ENCODE peak calls at places on chromosomes 13 and 19, in six cellular contexts. One of them, this sample, is unnamed. For H3K27me3, the result is how much of the 10 kb centered on the place peaks cover.

GRCh38 chr13:61202042-61202441 is 213.6 kb downstream of the PCDH20 start:
- DNase-seq in heart left ventricle: no peak
- DNase-seq in SJSA1: no peak
- DNase-seq in AG04450: no peak
- DNase-seq in pancreas: no peak
- DNase-seq in brain microvascular endothelial cell: no peak
- DNase-seq in this sample: no peak

GRCh38 chr13:27080018-27080948 is 91.3 kb downstream of the USP12 start:
- DNase-seq in AG04450: no peak
- DNase-seq in SJSA1: no peak
- DNase-seq in brain microvascular endothelial cell: no peak
- DNase-seq in pancreas: no peak
- DNase-seq in heart left ventricle: no peak
- DNase-seq in this sample: no peak

GRCh38 chr13:49046534-49046933 is 70.8 kb downstream of the FNDC3A start:
- DNase-seq in heart left ventricle: no peak
- DNase-seq in pancreas: no peak
- DNase-seq in brain microvascular endothelial cell: no peak
- DNase-seq in SJSA1: no peak
- DNase-seq in AG04450: no peak
- DNase-seq in this sample: no peak

GRCh38 chr13:100176781-100177389 is 88.0 kb downstream of the PCCA start:
- DNase-seq in pancreas: no peak
- DNase-seq in heart left ventricle: no peak
- DNase-seq in SJSA1: no peak
- DNase-seq in brain microvascular endothelial cell: peak
- DNase-seq in AG04450: peak
- DNase-seq in this sample: no peak

GRCh38 chr13:45538382-45538781 is 73.6 kb downstream of the COG3 start:
- DNase-seq in pancreas: no peak
- DNase-seq in SJSA1: no peak
- DNase-seq in AG04450: no peak
- DNase-seq in heart left ventricle: no peak
- DNase-seq in brain microvascular endothelial cell: no peak
- DNase-seq in this sample: no peak

GRCh38 chr13:36966404-36966803 is 32.7 kb downstream of the ALG5 start:
- DNase-seq in AG04450: no peak
- DNase-seq in brain microvascular endothelial cell: no peak
- DNase-seq in SJSA1: no peak
- DNase-seq in pancreas: no peak
- DNase-seq in heart left ventricle: no peak
- DNase-seq in this sample: no peak

GRCh38 chr13:75694742-75695141 is 58.6 kb downstream of the LMO7 start:
- DNase-seq in pancreas: no peak
- DNase-seq in heart left ventricle: no peak
- DNase-seq in brain microvascular endothelial cell: no peak
- DNase-seq in SJSA1: no peak
- DNase-seq in AG04450: no peak
- DNase-seq in this sample: no peak

GRCh38 chr19:46460981-46461380 is 10.4 kb downstream of the PNMA8A start:
- DNase-seq in SJSA1: no peak
- DNase-seq in pancreas: no peak
- DNase-seq in brain microvascular endothelial cell: no peak
- DNase-seq in heart left ventricle: no peak
- DNase-seq in AG04450: no peak
- DNase-seq in this sample: no peak

GRCh38 chr19:12825259-12826131 is 8.9 kb downstream of the RTBDN start:
- DNase-seq in SJSA1: no peak
- DNase-seq in AG04450: no peak
- DNase-seq in brain microvascular endothelial cell: no peak
- DNase-seq in heart left ventricle: no peak
- DNase-seq in pancreas: peak
- DNase-seq in this sample: no peak

GRCh38 chr19:51002101-51002532 is 713 bp upstream of the KLK8 start:
- DNase-seq in brain microvascular endothelial cell: no peak
- DNase-seq in pancreas: no peak
- DNase-seq in SJSA1: no peak
- DNase-seq in AG04450: no peak
- DNase-seq in heart left ventricle: no peak
- DNase-seq in this sample: no peak

GRCh38 chr13:44698076-44698475 is 121.9 kb upstream of the TSC22D1 start:
- DNase-seq in heart left ventricle: no peak
- DNase-seq in brain microvascular endothelial cell: no peak
- DNase-seq in SJSA1: no peak
- DNase-seq in pancreas: no peak
- DNase-seq in AG04450: no peak
- DNase-seq in this sample: no peak

GRCh38 chr13:20175907-20176652 is 15.2 kb upstream of the GJA3 start:
- DNase-seq in pancreas: no peak
- DNase-seq in heart left ventricle: no peak
- DNase-seq in SJSA1: no peak
- DNase-seq in brain microvascular endothelial cell: no peak
- DNase-seq in AG04450: no peak
- DNase-seq in this sample: no peak

GRCh38 chr13:106061781-106062180 is 473.7 kb downstream of the EFNB2 start:
- DNase-seq in pancreas: no peak
- DNase-seq in brain microvascular endothelial cell: no peak
- DNase-seq in AG04450: no peak
- DNase-seq in SJSA1: no peak
- DNase-seq in heart left ventricle: no peak
- DNase-seq in this sample: no peak

GRCh38 chr13:59494560-59494970 is 669.2 kb downstream of the DIAPH3 start:
- DNase-seq in pancreas: no peak
- DNase-seq in AG04450: peak
- DNase-seq in SJSA1: no peak
- DNase-seq in brain microvascular endothelial cell: peak
- DNase-seq in heart left ventricle: peak
- DNase-seq in this sample: peak

GRCh38 chr19:49506575-49507105 is 5.8 kb upstream of the FCGRT start:
- DNase-seq in SJSA1: no peak
- DNase-seq in AG04450: no peak
- DNase-seq in pancreas: peak
- DNase-seq in heart left ventricle: no peak
- DNase-seq in brain microvascular endothelial cell: no peak
- DNase-seq in this sample: no peak

GRCh38 chr13:30129411-30129810 is 177.9 kb downstream of the KATNAL1 start:
- DNase-seq in SJSA1: no peak
- DNase-seq in brain microvascular endothelial cell: no peak
- DNase-seq in pancreas: no peak
- DNase-seq in heart left ventricle: no peak
- DNase-seq in AG04450: no peak
- DNase-seq in this sample: no peak

GRCh38 chr13:69793803-69794453 is 313.7 kb upstream of the ATXN8OS start:
- DNase-seq in pancreas: no peak
- DNase-seq in heart left ventricle: no peak
- DNase-seq in SJSA1: no peak
- DNase-seq in AG04450: no peak
- DNase-seq in brain microvascular endothelial cell: no peak
- DNase-seq in this sample: no peak

GRCh38 chr19:55385749-55386514 is at the start of gene RPL28:
- DNase-seq in pancreas: peak
- DNase-seq in AG04450: peak
- DNase-seq in brain microvascular endothelial cell: peak
- DNase-seq in heart left ventricle: peak
- DNase-seq in SJSA1: peak
- DNase-seq in this sample: peak

GRCh38 chr13:73717632-73718031 is 416.6 kb downstream of the KLF12 start:
- DNase-seq in pancreas: no peak
- DNase-seq in heart left ventricle: no peak
- DNase-seq in brain microvascular endothelial cell: peak
- DNase-seq in AG04450: no peak
- DNase-seq in SJSA1: no peak
- DNase-seq in this sample: no peak

GRCh38 chr19:45499196-45500180 is 1.2 kb downstream of the PPM1N start:
- DNase-seq in brain microvascular endothelial cell: no peak
- DNase-seq in AG04450: no peak
- DNase-seq in pancreas: peak
- DNase-seq in heart left ventricle: no peak
- DNase-seq in SJSA1: no peak
- DNase-seq in this sample: no peak

GRCh38 chr19:46481187-46481586 is 9.8 kb upstream of the PNMA8A start:
- DNase-seq in heart left ventricle: no peak
- DNase-seq in SJSA1: no peak
- DNase-seq in pancreas: no peak
- DNase-seq in brain microvascular endothelial cell: no peak
- DNase-seq in AG04450: no peak
- DNase-seq in this sample: no peak

GRCh38 chr13:34086281-34086680 is 268.3 kb downstream of the RFC3 start:
- DNase-seq in AG04450: no peak
- DNase-seq in SJSA1: no peak
- DNase-seq in brain microvascular endothelial cell: no peak
- DNase-seq in pancreas: no peak
- DNase-seq in heart left ventricle: no peak
- DNase-seq in this sample: no peak

GRCh38 chr13:99218969-99219368 is 18.3 kb downstream of the UBAC2 start:
- DNase-seq in AG04450: no peak
- DNase-seq in SJSA1: peak
- DNase-seq in heart left ventricle: no peak
- DNase-seq in brain microvascular endothelial cell: no peak
- DNase-seq in pancreas: no peak
- DNase-seq in this sample: no peak

GRCh38 chr19:21098291-21098690 is 16.3 kb downstream of the ZNF714 start:
- DNase-seq in heart left ventricle: no peak
- DNase-seq in brain microvascular endothelial cell: no peak
- DNase-seq in SJSA1: no peak
- DNase-seq in pancreas: no peak
- DNase-seq in AG04450: no peak
- DNase-seq in this sample: no peak

GRCh38 chr13:62483774-62484173 is 1068.1 kb upstream of the PCDH20 start:
- DNase-seq in SJSA1: no peak
- DNase-seq in pancreas: no peak
- DNase-seq in AG04450: no peak
- DNase-seq in brain microvascular endothelial cell: no peak
- DNase-seq in heart left ventricle: no peak
- DNase-seq in this sample: no peak

GRCh38 chr19:7916137-7916907 is 1.7 kb downstream of the TGFBR3L start:
- DNase-seq in SJSA1: no peak
- DNase-seq in heart left ventricle: no peak
- DNase-seq in brain microvascular endothelial cell: no peak
- DNase-seq in pancreas: peak
- DNase-seq in AG04450: no peak
- DNase-seq in this sample: no peak

GRCh38 chr13:91193358-91193757 is 154.1 kb upstream of the MIR17HG start:
- DNase-seq in AG04450: no peak
- DNase-seq in SJSA1: no peak
- DNase-seq in pancreas: no peak
- DNase-seq in heart left ventricle: no peak
- DNase-seq in brain microvascular endothelial cell: no peak
- DNase-seq in this sample: no peak

GRCh38 chr13:56735537-56735942 is 405.2 kb upstream of the PRR20A start:
- DNase-seq in heart left ventricle: no peak
- DNase-seq in brain microvascular endothelial cell: no peak
- DNase-seq in pancreas: no peak
- DNase-seq in AG04450: no peak
- DNase-seq in SJSA1: no peak
- DNase-seq in this sample: no peak
- H3K4me3 ChIP-seq in heart left ventricle: no peak
- H3K4me3 ChIP-seq in brain microvascular endothelial cell: no peak
- H3K4me3 ChIP-seq in pancreas: no peak
- H3K4me3 ChIP-seq in AG04450: no peak
- H3K4me3 ChIP-seq in SJSA1: no peak
- H3K4me3 ChIP-seq in this sample: no peak

GRCh38 chr13:77328819-77329132 is 1.9 kb upstream of the MYCBP2 start:
- DNase-seq in pancreas: no peak
- DNase-seq in SJSA1: no peak
- DNase-seq in heart left ventricle: peak
- DNase-seq in brain microvascular endothelial cell: no peak
- DNase-seq in AG04450: no peak
- DNase-seq in this sample: no peak
- H3K27me3 ChIP-seq in pancreas: under half
- H3K27me3 ChIP-seq in SJSA1: under half
- H3K27me3 ChIP-seq in heart left ventricle: under half
- H3K27me3 ChIP-seq in brain microvascular endothelial cell: under half
- H3K27me3 ChIP-seq in AG04450: under half
- H3K27me3 ChIP-seq in this sample: under half

DNA sequence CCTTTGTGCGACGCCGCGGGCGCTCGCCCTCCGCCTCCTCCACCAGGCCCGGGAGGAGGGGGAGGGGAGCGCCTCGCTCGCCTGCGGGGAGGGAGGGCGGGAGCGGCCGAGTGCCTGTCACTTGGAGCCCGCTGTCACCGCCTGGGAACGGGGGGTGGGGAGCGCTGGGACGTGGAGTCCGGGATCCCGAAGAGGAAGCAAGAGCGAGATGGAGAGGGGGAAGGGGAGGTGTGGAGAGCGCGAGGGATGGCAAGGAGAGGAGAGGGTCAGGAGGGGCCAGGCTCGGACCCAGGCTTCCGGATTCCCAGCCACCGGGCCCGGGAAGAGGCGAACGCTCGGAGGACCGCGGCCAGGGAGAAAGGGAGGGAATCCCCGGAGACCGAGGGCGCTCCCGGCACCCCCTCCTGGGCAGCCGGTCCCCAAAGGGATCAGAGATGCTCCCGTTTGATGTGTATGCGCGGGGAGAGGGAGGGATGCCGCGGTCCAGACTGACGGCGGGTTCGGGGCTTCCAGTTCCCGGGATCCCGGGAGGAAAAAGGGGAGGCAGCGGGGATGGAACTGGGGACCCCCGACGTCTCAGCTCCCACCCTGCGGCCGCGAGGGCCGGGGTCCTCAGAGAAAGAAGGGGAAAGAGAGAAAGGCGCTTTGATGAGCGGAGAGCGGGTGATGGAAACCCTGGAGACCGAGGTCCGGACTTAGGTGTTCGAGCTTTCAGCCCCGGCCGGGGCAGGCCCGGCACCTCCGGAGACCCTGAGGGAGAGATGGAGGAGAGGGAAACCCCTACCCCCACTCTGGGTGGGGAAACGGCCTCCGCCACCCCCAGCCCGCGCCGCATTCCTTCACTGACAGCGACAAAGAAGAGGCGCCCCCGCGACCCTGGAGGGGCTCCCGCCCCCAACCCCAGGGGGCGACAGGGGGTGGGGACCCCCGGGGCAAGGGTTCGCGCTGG is 4.7 kb upstream of the DPF1 start:
- DNase-seq in pancreas: peak
- DNase-seq in heart left ventricle: peak
- DNase-seq in brain microvascular endothelial cell: no peak
- DNase-seq in AG04450: no peak
- DNase-seq in SJSA1: no peak
- DNase-seq in this sample: no peak
- H3K4me3 ChIP-seq in pancreas: peak
- H3K4me3 ChIP-seq in heart left ventricle: peak
- H3K4me3 ChIP-seq in brain microvascular endothelial cell: peak
- H3K4me3 ChIP-seq in AG04450: peak
- H3K4me3 ChIP-seq in SJSA1: peak
- H3K4me3 ChIP-seq in this sample: peak

DNA sequence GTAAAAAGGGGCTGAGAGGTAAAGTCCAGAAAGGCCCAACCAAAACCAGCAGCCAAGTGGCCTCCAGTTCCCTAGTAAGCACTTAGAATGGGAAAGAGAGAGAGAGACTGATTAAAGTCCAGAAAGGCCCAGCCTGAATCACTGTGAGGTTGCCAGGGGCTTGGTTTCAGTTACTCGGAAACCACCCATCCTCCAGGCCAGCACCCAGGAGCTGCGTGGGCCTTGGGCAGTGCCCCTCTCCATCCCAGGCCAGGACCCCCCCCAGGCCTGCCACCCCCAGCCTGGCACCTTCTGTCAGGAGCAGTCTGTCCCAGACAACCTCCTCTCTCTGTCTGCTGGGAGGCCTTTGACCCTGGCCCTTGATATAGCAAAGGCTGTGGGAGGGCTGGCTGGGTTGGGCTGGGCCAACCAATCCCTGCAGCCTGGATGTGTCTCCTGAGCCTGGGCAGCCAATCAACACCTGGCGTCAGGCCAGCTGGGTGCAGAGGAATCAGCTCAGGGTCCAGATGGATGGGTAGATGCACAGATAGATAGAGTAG is at the start of gene CYP4F2:
- DNase-seq in pancreas: peak
- DNase-seq in heart left ventricle: no peak
- DNase-seq in brain microvascular endothelial cell: no peak
- DNase-seq in SJSA1: no peak
- DNase-seq in AG04450: no peak
- DNase-seq in this sample: no peak
- H3K27me3 ChIP-seq in pancreas: under half
- H3K27me3 ChIP-seq in heart left ventricle: under half
- H3K27me3 ChIP-seq in brain microvascular endothelial cell: under half
- H3K27me3 ChIP-seq in SJSA1: under half
- H3K27me3 ChIP-seq in AG04450: under half
- H3K27me3 ChIP-seq in this sample: under half